ENCODE peak calls at places on chromosomes 2 and 18, in ten cellular contexts. S is left lobe of liver; P is posterior cingulate gyrus; X is fibroblast of lung; C is T-helper 17 cell; N is heart right ventricle; Q is activated CD4-positive, alpha-beta T cell treated with anti-CD3 and anti-CD28 coated beads, Interleukin-2, amount 50 U/mL, for 24 hours; O is Peyer's patch; A is NCI-H146; K is left ventricle myocardium superior. Z is an unnamed sample.

GRCh38 chr2:71824436-71824835 is 323.2 kb downstream of the CYP26B1 start:
- DNase-seq in S (no peak), P (no peak), X (no peak), C (no peak), N (no peak), Q (no peak), O (no peak), A (no peak), K (no peak), Z (no peak)

GRCh38 chr2:210199186-210199765 is 26.0 kb downstream of the ACADL start:
- DNase-seq in S (no peak), P (no peak), X (peak), C (no peak), N (no peak), Q (no peak), O (no peak), A (no peak), K (no peak), Z (no peak)

GRCh38 chr18:616380-616995 is 19.7 kb downstream of the CLUL1 start:
- DNase-seq in S (no peak), P (no peak), X (peak), C (no peak), N (no peak), Q (no peak), O (no peak), A (peak), K (no peak), Z (no peak)

GRCh38 chr2:112623913-112624777 is 21.6 kb upstream of the SLC20A1 start:
- DNase-seq in S (no peak), P (no peak), X (peak), C (peak), N (no peak), Q (no peak), O (peak), A (no peak), K (peak), Z (peak)

GRCh38 chr2:196225213-196225612 is 53.8 kb upstream of the STK17B start:
- DNase-seq in S (no peak), P (no peak), X (peak), C (no peak), N (no peak), Q (no peak), O (no peak), A (no peak), K (no peak), Z (no peak)

GRCh38 chr2:223865907-223866508 is 28.6 kb upstream of the AP1S3 start:
- DNase-seq in S (no peak), P (no peak), X (no peak), C (no peak), N (no peak), Q (no peak), O (no peak), A (no peak), K (no peak), Z (no peak)

GRCh38 chr2:23767871-23768611 is 158.9 kb downstream of the ATAD2B start:
- DNase-seq in S (no peak), P (no peak), X (peak), C (no peak), N (no peak), Q (no peak), O (no peak), A (no peak), K (no peak), Z (no peak)

GRCh38 chr2:158914731-158915130 is 53.7 kb upstream of the TANC1 start:
- DNase-seq in S (no peak), P (no peak), X (no peak), C (no peak), N (no peak), Q (no peak), O (no peak), A (no peak), K (no peak), Z (no peak)

GRCh38 chr2:45845566-45845965 is 194.1 kb downstream of the PRKCE start:
- DNase-seq in S (no peak), P (no peak), X (no peak), C (no peak), N (no peak), Q (no peak), O (no peak), A (no peak), K (no peak), Z (no peak)

GRCh38 chr2:25606892-25607291 is 66.5 kb downstream of the DTNB start:
- DNase-seq in S (no peak), P (no peak), X (peak), C (no peak), N (no peak), Q (no peak), O (no peak), A (peak), K (no peak), Z (no peak)

GRCh38 chr18:69328086-69328485 is 72.6 kb upstream of the DOK6 start:
- DNase-seq in S (no peak), P (no peak), X (no peak), C (no peak), N (no peak), Q (no peak), O (no peak), A (no peak), K (no peak), Z (no peak)

GRCh38 chr2:129087133-129087813 is 768.6 kb upstream of the HS6ST1 start:
- DNase-seq in S (no peak), P (peak), X (no peak), C (no peak), N (peak), Q (no peak), O (no peak), A (no peak), K (peak), Z (no peak)

GRCh38 chr18:3447035-3447894 is 2.7 kb upstream of the TGIF1 start:
- DNase-seq in S (no peak), P (no peak), X (peak), C (peak), N (peak), Q (peak), O (peak), A (peak), K (peak), Z (peak)

GRCh38 chr2:173715483-173715882 is 249.7 kb downstream of the SP3 start:
- DNase-seq in S (no peak), P (no peak), X (peak), C (no peak), N (no peak), Q (no peak), O (no peak), A (no peak), K (no peak), Z (no peak)

GRCh38 chr2:101881131-101881530 is 110.6 kb upstream of the IL1R2 start:
- DNase-seq in S (no peak), P (no peak), X (no peak), C (no peak), N (no peak), Q (no peak), O (no peak), A (no peak), K (no peak), Z (no peak)

GRCh38 chr2:216299588-216299987 is 72.7 kb downstream of the MARCHF4 start:
- DNase-seq in S (no peak), P (no peak), X (no peak), C (no peak), N (no peak), Q (no peak), O (no peak), A (no peak), K (no peak), Z (no peak)

GRCh38 chr2:55048514-55048924 is 1.7 kb downstream of the RTN4 start:
- DNase-seq in S (no peak), P (no peak), X (peak), C (no peak), N (peak), Q (no peak), O (no peak), A (peak), K (no peak), Z (peak)

GRCh38 chr2:201057089-201057499 is 14.4 kb downstream of the HYCC2 start:
- DNase-seq in S (no peak), P (no peak), X (peak), C (no peak), N (no peak), Q (no peak), O (no peak), A (no peak), K (no peak), Z (peak)

GRCh38 chr2:235263205-235264120 is 230.4 kb upstream of the AGAP1 start:
- DNase-seq in S (no peak), P (peak), X (peak), C (no peak), N (peak), Q (no peak), O (peak), A (peak), K (peak), Z (peak)

GRCh38 chr18:37254256-37254880 is 311.2 kb downstream of the CELF4 start:
- DNase-seq in S (no peak), P (no peak), X (no peak), C (no peak), N (no peak), Q (no peak), O (no peak), A (peak), K (no peak), Z (no peak)

GRCh38 chr18:65124633-65125032 is 626.2 kb upstream of the CDH7 start:
- DNase-seq in S (no peak), P (no peak), X (no peak), C (no peak), N (no peak), Q (no peak), O (no peak), A (no peak), K (no peak), Z (no peak)

GRCh38 chr2:71482055-71482454 is 28.7 kb downstream of the DYSF start:
- DNase-seq in S (no peak), P (no peak), X (no peak), C (no peak), N (no peak), Q (no peak), O (no peak), A (no peak), K (no peak), Z (no peak)

GRCh38 chr2:43075906-43076585 is 150.4 kb downstream of the ZFP36L2 start:
- DNase-seq in S (no peak), P (no peak), X (peak), C (no peak), N (no peak), Q (no peak), O (no peak), A (no peak), K (no peak), Z (no peak)

GRCh38 chr2:1538663-1539062 is 125.4 kb downstream of the TPO start:
- DNase-seq in S (no peak), P (no peak), X (peak), C (no peak), N (no peak), Q (no peak), O (no peak), A (no peak), K (no peak), Z (no peak)

GRCh38 chr2:41966431-41966893 is 81.4 kb upstream of the PKDCC start:
- DNase-seq in S (peak), P (peak), X (peak), C (no peak), N (peak), Q (no peak), O (peak), A (peak), K (peak), Z (peak)

GRCh38 chr2:145038041-145038525 is 518.2 kb upstream of the ZEB2 start:
- DNase-seq in S (no peak), P (peak), X (no peak), C (no peak), N (no peak), Q (no peak), O (no peak), A (no peak), K (no peak), Z (no peak)

GRCh38 chr18:26228562-26229260 is 2.5 kb downstream of the TAF4B start:
- DNase-seq in S (no peak), P (no peak), X (no peak), C (no peak), N (no peak), Q (no peak), O (no peak), A (no peak), K (no peak), Z (no peak)

GRCh38 chr2:28664120-28664842 is 87.3 kb upstream of the PPP1CB start:
- DNase-seq in S (no peak), P (no peak), X (peak), C (no peak), N (no peak), Q (no peak), O (no peak), A (peak), K (peak), Z (peak)

GRCh38 chr2:223925106-223925505 is 20.0 kb downstream of the WDFY1 start:
- DNase-seq in S (no peak), P (no peak), X (peak), C (no peak), N (no peak), Q (no peak), O (no peak), A (no peak), K (no peak), Z (no peak)

GRCh38 chr2:179569834-179570233 is 291.6 kb downstream of the ZNF385B start:
- DNase-seq in S (no peak), P (no peak), X (peak), C (no peak), N (no peak), Q (no peak), O (no peak), A (no peak), K (no peak), Z (no peak)

GRCh38 chr2:195586062-195586713 is 70.8 kb upstream of the SLC39A10 start:
- DNase-seq in S (no peak), P (no peak), X (no peak), C (no peak), N (no peak), Q (no peak), O (no peak), A (no peak), K (no peak), Z (no peak)

GRCh38 chr2:202965810-202966454 is 48.7 kb upstream of the NBEAL1 start:
- DNase-seq in S (no peak), P (no peak), X (peak), C (no peak), N (peak), Q (no peak), O (no peak), A (no peak), K (no peak), Z (no peak)

GRCh38 chr18:40708726-40709125 is 1246.3 kb upstream of the PIK3C3 start:
- DNase-seq in S (no peak), P (no peak), X (no peak), C (no peak), N (no peak), Q (no peak), O (no peak), A (no peak), K (no peak), Z (no peak)

GRCh38 chr2:111068435-111069058 is 52.2 kb upstream of the BCL2L11 start:
- DNase-seq in S (no peak), P (no peak), X (no peak), C (no peak), N (no peak), Q (no peak), O (no peak), A (peak), K (no peak), Z (peak)

GRCh38 chr2:18889565-18890332 is 300.4 kb upstream of the NT5C1B start:
- DNase-seq in S (no peak), P (peak), X (no peak), C (no peak), N (no peak), Q (no peak), O (no peak), A (no peak), K (no peak), Z (no peak)

GRCh38 chr2:241818229-241818942 is 9.4 kb downstream of the NEU4 start:
- DNase-seq in S (peak), P (no peak), X (no peak), C (no peak), N (no peak), Q (no peak), O (peak), A (no peak), K (no peak), Z (peak)

GRCh38 chr2:188517549-188518255 is 226.0 kb downstream of the GULP1 start:
- DNase-seq in S (no peak), P (no peak), X (no peak), C (no peak), N (no peak), Q (no peak), O (no peak), A (no peak), K (no peak), Z (no peak)

GRCh38 chr2:226583715-226584114 is 215.9 kb downstream of the IRS1 start:
- DNase-seq in S (no peak), P (no peak), X (peak), C (no peak), N (no peak), Q (no peak), O (no peak), A (no peak), K (no peak), Z (no peak)

Z was measured in left colon.